ENCODE peak calls at places on chromosomes 2 and 18, in seven cellular contexts. Z is psoas muscle; T is gastrocnemius medialis; W is amygdala; V is stimulated activated CD8-positive, alpha-beta memory T cell treated with anti-CD3 and anti-CD28 coated beads, Interleukin-15, amount 100 ng/mL, for 4 hours; N is CD8-positive, alpha-beta T cell; M is transverse colon. Y is an unnamed sample.

GRCh38 chr2:237592425-237592980 is 2.0 kb upstream of the RAB17 start:
- DNase-seq in V (no peak), T (no peak), W (no peak), M (no peak), N (no peak), Z (no peak), Y (no peak)

GRCh38 chr18:69291755-69292154 is 108.9 kb upstream of the DOK6 start:
- DNase-seq in W (no peak), M (no peak), V (no peak), Z (no peak), N (no peak), T (no peak), Y (no peak)

GRCh38 chr18:6382968-6383367 is 31.7 kb downstream of the L3MBTL4 start:
- DNase-seq in V (no peak), W (no peak), T (no peak), M (no peak), N (no peak), Z (no peak), Y (no peak)

GRCh38 chr18:21298351-21298750 is 56.3 kb downstream of the GREB1L start:
- DNase-seq in T (no peak), N (no peak), W (no peak), V (no peak), Z (no peak), M (no peak), Y (no peak)

GRCh38 chr2:216371756-216372702 is at the start of gene MARCHF4:
- DNase-seq in N (peak), W (no peak), Z (peak), T (no peak), M (peak), V (peak), Y (peak)

GRCh38 chr18:22032392-22032961 is 136.9 kb upstream of the GATA6 start:
- DNase-seq in T (no peak), V (no peak), W (no peak), N (no peak), Z (no peak), M (peak), Y (no peak)

GRCh38 chr2:46333912-46334311 is 36.7 kb downstream of the EPAS1 start:
- DNase-seq in W (no peak), Z (no peak), M (no peak), N (no peak), V (no peak), T (no peak), Y (no peak)

GRCh38 chr2:199228887-199229819 is 228.6 kb downstream of the SATB2 start:
- DNase-seq in Z (no peak), N (no peak), M (no peak), T (no peak), W (no peak), V (no peak), Y (no peak)

GRCh38 chr2:47023332-47023731 is 107.7 kb upstream of the MCFD2 start:
- DNase-seq in M (no peak), W (no peak), V (no peak), N (no peak), Z (no peak), T (no peak), Y (no peak)

GRCh38 chr2:142037051-142037450 is 93.8 kb downstream of the LRP1B start:
- DNase-seq in W (no peak), T (no peak), M (no peak), N (no peak), Z (no peak), V (no peak), Y (no peak)

GRCh38 chr2:229715895-229716507 is 1.6 kb upstream of the DNER start:
- DNase-seq in W (no peak), N (no peak), V (no peak), Z (no peak), T (no peak), M (peak), Y (no peak)

GRCh38 chr2:69725706-69726360 is 16.1 kb upstream of the ANXA4 start:
- DNase-seq in N (no peak), M (no peak), T (no peak), V (no peak), W (no peak), Z (no peak), Y (no peak)

GRCh38 chr2:39733070-39733674 is 45.9 kb downstream of the THUMPD2 start:
- DNase-seq in N (no peak), M (no peak), T (no peak), Z (no peak), W (no peak), V (no peak), Y (no peak)

GRCh38 chr2:237236188-237236587 is 150.5 kb downstream of the COPS8 start:
- DNase-seq in M (no peak), V (no peak), N (no peak), T (no peak), W (no peak), Z (no peak), Y (no peak)

GRCh38 chr2:217166241-217166640 is 306.4 kb upstream of the TNP1 start:
- DNase-seq in V (no peak), N (no peak), T (no peak), W (no peak), M (no peak), Z (no peak), Y (no peak)

GRCh38 chr2:132547089-132547687 is 122.8 kb downstream of the LYPD1 start:
- DNase-seq in T (no peak), M (peak), V (no peak), N (no peak), Z (no peak), W (peak), Y (peak)

GRCh38 chr18:5287854-5288253 is 7.7 kb downstream of the ZBTB14 start:
- DNase-seq in M (no peak), N (no peak), V (no peak), W (no peak), T (no peak), Z (no peak), Y (no peak)

GRCh38 chr18:25724997-25725396 is 365.4 kb downstream of the SS18 start:
- DNase-seq in W (no peak), T (no peak), Z (no peak), V (no peak), N (no peak), M (no peak), Y (no peak)

GRCh38 chr2:188786368-188786781 is 187.8 kb upstream of the COL3A1 start:
- DNase-seq in M (no peak), N (no peak), Z (no peak), W (no peak), V (no peak), T (no peak), Y (no peak)

GRCh38 chr2:96157649-96158553 is 12.7 kb upstream of the DUSP2 start:
- DNase-seq in V (peak), M (no peak), T (no peak), W (no peak), N (no peak), Z (peak), Y (peak)

GRCh38 chr2:240299710-240300068 is 135.8 kb upstream of the GPC1 start:
- DNase-seq in Z (no peak), V (no peak), M (no peak), W (no peak), T (no peak), N (no peak), Y (no peak)

GRCh38 chr2:7256377-7256776 is 339.2 kb downstream of the RNF144A start:
- DNase-seq in T (no peak), V (no peak), N (no peak), M (no peak), W (no peak), Z (no peak), Y (no peak)

GRCh38 chr2:64471616-64472015 is 17.7 kb downstream of the LGALSL start:
- DNase-seq in M (no peak), W (no peak), Z (no peak), N (no peak), V (no peak), T (no peak), Y (no peak)